ENCODE peak calls at places on chromosomes 2 and 18, in five cellular contexts. A is HAP-1; Q is adrenal gland; X is cardiac muscle cell; O is CD8-positive, alpha-beta T cell. M is an unnamed sample. For H3K27me3, the result is how much of the 10 kb centered on the place peaks cover.

GRCh38 chr2:188898261-188898660 is 75.9 kb upstream of the COL3A1 start:
- DNase-seq in X (no peak), A (no peak), Q (no peak), O (no peak), M (no peak)

GRCh38 chr18:42689310-42689709 is 426.2 kb downstream of the RIT2 start:
- DNase-seq in Q (no peak), X (no peak), A (no peak), O (no peak), M (no peak)

GRCh38 chr2:25234756-25235155 is 66.4 kb upstream of the POMC start:
- DNase-seq in A (no peak), Q (no peak), O (no peak), X (no peak), M (no peak)

GRCh38 chr2:173175222-173175621 is 99.6 kb downstream of the MAP3K20 start:
- DNase-seq in O (no peak), Q (no peak), X (no peak), A (no peak), M (no peak)

GRCh38 chr2:157194844-157195243 is 62.7 kb upstream of the GALNT5 start:
- DNase-seq in A (no peak), Q (no peak), O (no peak), X (no peak), M (no peak)

GRCh38 chr2:222753251-222753824 is 81.9 kb downstream of the MOGAT1 start:
- DNase-seq in A (peak), X (peak), O (no peak), Q (no peak), M (no peak)

GRCh38 chr2:135258193-135258592 is 206.1 kb downstream of the RAB3GAP1 start:
- DNase-seq in Q (no peak), A (peak), O (no peak), X (no peak), M (no peak)

GRCh38 chr2:42010743-42011298 is 37.0 kb upstream of the PKDCC start:
- DNase-seq in X (no peak), A (no peak), O (no peak), Q (peak), M (no peak)

GRCh38 chr2:201858781-201859180 is 52.4 kb downstream of the CDK15 start:
- DNase-seq in Q (peak), O (no peak), A (peak), X (peak), M (no peak)

GRCh38 chr18:44766461-44766860 is 85.8 kb downstream of the SETBP1 start:
- DNase-seq in A (no peak), O (no peak), Q (no peak), X (no peak), M (no peak)

GRCh38 chr2:74418312-74418711 is 3.1 kb downstream of the C2orf81 start:
- DNase-seq in O (no peak), A (peak), Q (no peak), X (no peak), M (no peak)
- H3K27me3 ChIP-seq in O (under half), A (under half), Q (under half), X (under half), M (under half)

GRCh38 chr2:40428434-40428833 is 23.5 kb downstream of the SLC8A1 start:
- DNase-seq in Q (no peak), A (no peak), O (no peak), X (no peak), M (no peak)
- H3K4me3 ChIP-seq in Q (no peak), A (no peak), O (no peak), X (no peak), M (no peak)

GRCh38 chr2:130251865-130252620 is 53.8 kb upstream of the TUBA3E start:
- DNase-seq in Q (no peak), O (no peak), A (no peak), X (no peak), M (no peak)

GRCh38 chr2:130251520-130251864 is 53.3 kb upstream of the TUBA3E start:
- DNase-seq in A (no peak), X (no peak), Q (no peak), O (no peak), M (no peak)

GRCh38 chr2:130252880-130253645 is 54.8 kb upstream of the TUBA3E start:
- DNase-seq in A (no peak), Q (no peak), O (no peak), X (no peak), M (no peak)
- H3K27me3 ChIP-seq in A (under half), Q (under half), O (under half), X (half or more), M (under half)

GRCh38 chr2:85756822-85757435 is 3.1 kb downstream of the ATOH8 start:
- DNase-seq in Q (no peak), X (no peak), A (no peak), O (no peak), M (no peak)
- H3K4me3 ChIP-seq in Q (no peak), X (no peak), A (no peak), O (no peak), M (no peak)

GRCh38 chr2:176117162-176117822 is 714 bp downstream of the HOXD10 start:
- DNase-seq in A (no peak), Q (no peak), O (no peak), X (no peak), M (no peak)
- H3K27me3 ChIP-seq in A (under half), Q (half or more), O (half or more), X (half or more), M (under half)

GRCh38 chr2:176081993-176082884 is 1.5 kb downstream of the EVX2 start:
- DNase-seq in Q (no peak), X (peak), O (no peak), A (no peak), M (no peak)

GRCh38 chr2:176081451-176081992 is 2.2 kb downstream of the EVX2 start:
- DNase-seq in O (no peak), A (no peak), X (no peak), Q (no peak), M (no peak)

GRCh38 chr2:176079851-176080539 is 3.8 kb downstream of the EVX2 start:
- DNase-seq in A (peak), X (peak), Q (no peak), O (no peak), M (no peak)

GRCh38 chr2:176079285-176079830 is 4.4 kb downstream of the EVX2 start:
- DNase-seq in Q (no peak), O (no peak), A (no peak), X (no peak), M (no peak)

DNA sequence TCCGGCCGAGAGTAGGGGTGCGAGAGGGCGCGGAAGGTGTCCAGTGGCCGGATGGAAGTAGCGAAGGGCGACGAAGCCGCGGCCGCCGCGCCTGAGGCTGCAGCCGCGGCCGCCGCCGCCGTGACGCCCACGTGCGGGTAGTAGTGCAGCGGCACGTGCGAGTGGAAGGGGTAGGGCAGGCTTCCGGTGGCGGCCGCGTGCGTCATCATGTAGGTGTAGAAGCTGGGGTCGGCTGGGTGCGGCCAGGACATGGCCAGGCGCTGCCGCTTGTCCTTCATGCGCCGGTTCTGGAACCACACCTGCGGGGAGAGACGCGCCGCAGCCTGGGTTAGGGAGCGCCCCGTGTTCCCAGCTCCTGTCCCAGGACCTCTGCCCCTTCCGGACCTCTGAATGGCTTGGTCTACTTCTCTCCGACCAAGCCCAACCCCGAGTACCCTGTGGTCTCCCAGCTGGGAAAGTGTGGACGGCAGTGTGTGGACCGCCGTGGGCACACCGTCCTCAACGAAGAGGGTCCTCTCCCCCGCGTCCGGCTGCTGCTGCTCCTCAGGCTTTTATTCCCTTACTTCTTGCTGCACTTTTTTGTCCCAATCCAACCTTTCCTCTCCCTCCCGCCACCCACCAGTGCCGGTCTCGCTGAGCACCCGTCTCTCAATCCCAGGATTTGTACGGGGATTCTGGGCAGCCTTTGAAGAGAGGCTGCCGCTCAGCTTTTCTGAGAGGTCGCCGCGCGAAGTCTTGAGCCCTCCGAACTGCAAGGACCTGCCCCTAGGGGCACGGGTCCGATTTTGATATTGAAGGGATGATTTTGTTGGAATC is 3.0 kb downstream of the EVX2 start:
- DNase-seq in A (peak), Q (no peak), X (no peak), O (no peak), M (no peak)
- H3K4me3 ChIP-seq in A (peak), Q (no peak), X (peak), O (no peak), M (no peak)

GRCh38 chr2:29797916-29798315 is 123.5 kb downstream of the ALK start:
- DNase-seq in X (no peak), Q (no peak), A (no peak), O (no peak), M (no peak)
- H3K27me3 ChIP-seq in X (under half), Q (under half), A (under half), O (under half), M (under half)

GRCh38 chr2:55957142-55957541 is 33.6 kb upstream of the EFEMP1 start:
- DNase-seq in X (no peak), A (no peak), Q (no peak), O (no peak), M (no peak)
- H3K4me3 ChIP-seq in X (no peak), A (no peak), Q (no peak), O (no peak), M (no peak)